ENCODE peak calls at places on chromosomes 16 and 17, in ten cellular contexts. H is body of pancreas, T is thoracic aorta, X is uterus, R is PC-9, L is ovary, K is Panc1, E is GM23248, G is epithelial cell of prostate, F is AG04450. C is an unnamed sample.

GRCh38 chr16:55759983-55760664 is 72.8 kb downstream of the CES1 start:
- DNase-seq in E (peak; percentile 4), F (no peak), X (no peak), T (no peak), L (no peak), H (no peak), R (no peak), K (no peak), G (no peak), C (no peak)

GRCh38 chr17:34311291-34311690 is 7.9 kb upstream of the CCL8 start:
- DNase-seq in T (no peak), X (no peak), E (no peak), H (no peak), G (no peak), L (no peak), F (no peak), R (no peak), K (no peak), C (no peak)

GRCh38 chr17:42667088-42667951 is 8.2 kb downstream of the TUBG2 start:
- DNase-seq in T (no peak), G (peak; percentile 78), E (peak; percentile 93), X (peak; percentile 54), R (peak; percentile 90), F (no peak), H (peak; percentile 88), L (no peak), K (no peak), C (no peak)

GRCh38 chr16:3121843-3122467 is 9.6 kb downstream of the ZNF205 start:
- DNase-seq in K (no peak), L (no peak), E (no peak), F (no peak), T (no peak), X (no peak), R (no peak), G (no peak), H (no peak), C (no peak)

GRCh38 chr16:24499193-24499814 is 40.1 kb upstream of the RBBP6 start:
- DNase-seq in R (peak; percentile 29), T (no peak), L (no peak), X (no peak), E (peak; percentile 53), F (no peak), G (no peak), K (no peak), H (peak; percentile 20), C (peak; percentile 8)

GRCh38 chr17:2059125-2059836 is 4.4 kb downstream of the HIC1 start:
- DNase-seq in K (no peak), T (no peak), X (no peak), H (peak; percentile 10), R (no peak), G (no peak), F (no peak), L (no peak), E (no peak), C (no peak)

GRCh38 chr16:9134739-9135138 is 43.3 kb downstream of the HAPSTR1 start:
- DNase-seq in T (no peak), K (no peak), X (no peak), H (peak; percentile 47), F (no peak), G (no peak), E (peak; percentile 62), R (peak; percentile 78), L (no peak), C (peak; percentile 5)

GRCh38 chr17:74211141-74211928 is 2.0 kb upstream of the TTYH2 start:
- DNase-seq in K (no peak), G (no peak), F (no peak), T (no peak), L (no peak), R (no peak), E (peak; percentile 36), H (no peak), X (no peak), C (no peak)

GRCh38 chr16:47492036-47492427 is 30.9 kb downstream of the PHKB start:
- DNase-seq in K (no peak), G (no peak), F (no peak), E (no peak), H (no peak), L (no peak), T (no peak), R (no peak), X (no peak), C (no peak)

GRCh38 chr16:87062569-87063442 is 254.4 kb downstream of the C16orf95 start:
- DNase-seq in F (no peak), T (peak; percentile 56), E (peak; percentile 82), K (peak; percentile 30), R (peak; percentile 33), X (no peak), G (no peak), L (peak; percentile 50), H (peak; percentile 73), C (peak; percentile 42)

GRCh38 chr16:87057951-87058560 is 259.1 kb downstream of the C16orf95 start:
- DNase-seq in R (no peak), L (no peak), T (no peak), F (no peak), K (no peak), E (no peak), H (no peak), X (no peak), G (no peak), C (no peak)

GRCh38 chr16:87061521-87061920 is 255.7 kb downstream of the C16orf95 start:
- DNase-seq in F (no peak), L (no peak), H (no peak), X (no peak), T (no peak), G (no peak), K (no peak), R (no peak), E (no peak), C (no peak)

GRCh38 chr16:87058728-87059250 is 258.4 kb downstream of the C16orf95 start:
- DNase-seq in H (no peak), K (no peak), T (no peak), G (no peak), X (no peak), R (no peak), F (no peak), E (no peak), L (no peak), C (no peak)

DNA sequence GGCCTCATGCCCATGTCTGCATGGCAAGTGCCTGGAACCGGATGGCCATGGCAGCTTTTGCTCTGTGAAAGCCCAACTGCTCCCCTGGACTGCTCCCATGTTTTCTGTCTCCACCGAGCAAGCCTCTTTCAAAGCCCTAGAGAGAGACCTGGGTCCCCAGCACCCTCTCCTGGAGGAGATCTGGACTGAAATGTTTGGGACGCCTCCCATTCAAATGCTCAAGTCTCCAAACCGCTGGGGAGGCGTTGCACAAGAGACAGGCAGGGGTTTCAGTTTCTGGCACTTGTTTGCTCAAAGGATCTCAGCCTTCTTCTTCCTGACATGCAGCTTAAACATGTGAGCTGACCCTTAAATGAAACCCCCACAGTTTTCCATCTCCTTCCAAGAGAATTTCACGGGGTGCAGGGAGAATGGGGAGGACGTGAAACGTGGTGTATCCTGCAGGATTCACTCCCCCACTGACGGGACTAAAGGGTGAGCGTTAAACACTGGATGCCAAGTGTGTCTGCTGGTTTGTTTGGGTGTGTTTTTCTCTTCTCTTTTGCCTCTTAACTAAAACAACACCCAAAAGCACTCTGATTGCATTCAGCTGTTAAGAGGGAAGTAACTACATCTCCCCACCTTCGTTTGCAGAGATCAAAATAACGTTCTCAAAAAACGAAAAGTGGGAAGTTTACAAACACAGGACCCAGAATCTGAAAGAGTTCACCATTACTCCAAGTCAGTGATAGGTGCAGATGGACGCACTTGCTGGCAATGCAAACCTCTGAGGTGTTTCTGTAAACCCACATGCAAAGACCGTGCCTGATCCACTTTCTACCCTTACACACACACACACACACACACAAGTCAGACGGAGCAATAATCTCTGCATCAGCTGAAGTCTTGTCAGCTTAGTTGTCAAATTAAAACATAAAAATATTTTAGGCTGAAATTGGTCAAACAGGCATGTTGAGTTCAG is 256.9 kb downstream of the C16orf95 start:
- DNase-seq in E (peak; percentile 16), X (no peak), G (no peak), K (no peak), T (no peak), H (no peak), F (peak; percentile 32), R (no peak), L (peak; percentile 31), C (no peak)
- H3K27ac ChIP-seq in E (no peak overlapping the region), X (no peak overlapping the region), G (no peak overlapping the region), K (no peak overlapping the region), T (peak overlapping the region; percentile 83), H (no peak overlapping the region), F (no peak overlapping the region), R (no peak overlapping the region), L (no peak overlapping the region), C (peak overlapping the region; percentile 16)

GRCh38 chr17:8290043-8290442 is 1.6 kb downstream of the RANGRF start:
- DNase-seq in R (no peak), H (no peak), K (no peak), F (no peak), T (no peak), E (peak; percentile 57), X (no peak), L (no peak), G (no peak), C (no peak)

GRCh38 chr17:8289103-8289397 is 580 bp downstream of the RANGRF start:
- DNase-seq in K (no peak), F (no peak), G (no peak), R (no peak), L (no peak), X (peak; percentile 82), E (no peak), H (no peak), T (no peak), C (peak; percentile 18)

GRCh38 chr17:8288336-8289102 is at the start of gene RANGRF:
- DNase-seq in G (no peak), K (no peak), F (no peak), R (peak; percentile 86), L (peak; percentile 89), E (peak; percentile 95), X (peak; percentile 89), T (peak; percentile 57), H (peak; percentile 90), C (peak; percentile 85)

GRCh38 chr17:8285270-8286181 is 2.9 kb upstream of the RANGRF start:
- DNase-seq in F (no peak), R (no peak), H (peak; percentile 61), T (no peak), L (no peak), E (no peak), G (no peak), K (no peak), X (no peak), C (no peak)

GRCh38 chr17:8287651-8288335 is 677 bp upstream of the RANGRF start:
- DNase-seq in H (peak; percentile 45), K (no peak), X (no peak), E (peak; percentile 29), T (no peak), L (peak; percentile 22), G (no peak), R (no peak), F (no peak), C (no peak)
- H3K27ac ChIP-seq in H (peak overlapping the region; percentile 72), K (peak overlapping the region; percentile 87), X (peak overlapping the region; percentile 96), E (no peak overlapping the region), T (peak overlapping the region; percentile 93), L (peak overlapping the region; percentile 88), G (peak overlapping the region; percentile 42), R (no peak overlapping the region), F (no peak overlapping the region), C (peak overlapping the region; percentile 93)

GRCh38 chr16:77686385-77686784 is 35.9 kb upstream of the NUDT7 start:
- DNase-seq in R (no peak), G (no peak), X (no peak), L (no peak), H (no peak), E (no peak), T (no peak), F (no peak), K (no peak), C (no peak)
- H3K27ac ChIP-seq in R (no peak overlapping the region), G (no peak overlapping the region), X (no peak overlapping the region), L (no peak overlapping the region), H (no peak overlapping the region), E (no peak overlapping the region), T (no peak overlapping the region), F (no peak overlapping the region), K (no peak overlapping the region), C (no peak overlapping the region)

GRCh38 chr17:67414130-67414529 is 37.0 kb downstream of the PITPNC1 start:
- DNase-seq in L (no peak), K (no peak), F (no peak), G (no peak), R (no peak), H (no peak), T (no peak), X (no peak), E (no peak), C (no peak)
- H3K27ac ChIP-seq in L (no peak overlapping the region), K (no peak overlapping the region), F (no peak overlapping the region), G (peak overlapping the region; percentile 66), R (no peak overlapping the region), H (no peak overlapping the region), T (no peak overlapping the region), X (no peak overlapping the region), E (no peak overlapping the region), C (no peak overlapping the region)

C was measured in caudate nucleus.